ENCODE peak calls at places on chromosomes 3 and 15, in five cellular contexts. P is K562, L is upper lobe of left lung, C is A549, N is HepG2. O is an unnamed sample.

GRCh38 chr15:93298901-93299300 is 209.9 kb upstream of the RGMA start:
- ATAC-seq in P (no peak), L (peak; percentile 37), C (no peak), N (no peak), O (no peak)

GRCh38 chr15:62737551-62737950 is 305.0 kb upstream of the TPM1 start:
- ATAC-seq in P (no peak), L (no peak), C (no peak), N (no peak), O (no peak)

GRCh38 chr15:54840999-54841398 is 355.7 kb downstream of the RSL24D1 start:
- ATAC-seq in P (no peak), L (no peak), C (no peak), N (peak; percentile 61), O (no peak)

GRCh38 chr3:12966847-12967750 is 106.1 kb downstream of the IQSEC1 start:
- ATAC-seq in P (peak; percentile 87), L (no peak), C (peak; percentile 56), N (peak; percentile 59), O (peak; percentile 52)

GRCh38 chr3:150385296-150386242 is 22.5 kb upstream of the TSC22D2 start:
- ATAC-seq in P (peak; percentile 24), L (no peak), C (peak; percentile 41), N (peak; percentile 49), O (no peak)

GRCh38 chr3:37145607-37146006 is 28.8 kb downstream of the LRRFIP2 start:
- ATAC-seq in P (no peak), L (no peak), C (no peak), N (no peak), O (peak; percentile 67)

GRCh38 chr3:133676336-133677118 is 14.8 kb upstream of the TOPBP1 start:
- ATAC-seq in P (peak; percentile 43), L (no peak), C (peak; percentile 57), N (peak; percentile 82), O (no peak)

GRCh38 chr3:138360272-138361192 is 12.2 kb downstream of the MRAS start:
- ATAC-seq in P (no peak), L (no peak), C (no peak), N (no peak), O (no peak)

GRCh38 chr15:101316529-101316928 is 21.5 kb upstream of the SNRPA1 start:
- ATAC-seq in P (no peak), L (no peak), C (no peak), N (no peak), O (no peak)

GRCh38 chr15:89130194-89130593 is 41.9 kb downstream of the ABHD2 start:
- ATAC-seq in P (no peak), L (no peak), C (no peak), N (no peak), O (no peak)

GRCh38 chr3:119352863-119353527 is 58.8 kb downstream of the ARHGAP31 start:
- ATAC-seq in P (peak; percentile 89), L (peak; percentile 83), C (peak; percentile 79), N (peak; percentile 80), O (peak; percentile 77)

GRCh38 chr15:75346796-75347221 is at the start of gene NEIL1:
- ATAC-seq in P (no peak), L (peak; percentile 12), C (no peak), N (peak; percentile 11), O (no peak)

GRCh38 chr3:52920872-52921271 is 23.5 kb upstream of the STIMATE start:
- ATAC-seq in P (no peak), L (no peak), C (no peak), N (no peak), O (no peak)

GRCh38 chr3:45554001-45554691 is 40.4 kb upstream of the LIMD1 start:
- ATAC-seq in P (peak; percentile 7), L (peak; percentile 52), C (no peak), N (no peak), O (peak; percentile 16)

GRCh38 chr15:35304389-35304788 is 219.3 kb upstream of the NANOGP8 start:
- ATAC-seq in P (no peak), L (no peak), C (no peak), N (no peak), O (no peak)

GRCh38 chr3:153350420-153350819 is 188.4 kb downstream of the RAP2B start:
- ATAC-seq in P (no peak), L (no peak), C (no peak), N (peak; percentile 48), O (no peak)

GRCh38 chr3:150082898-150083652 is 112.4 kb upstream of the PFN2 start:
- ATAC-seq in P (no peak), L (no peak), C (no peak), N (no peak), O (no peak)

GRCh38 chr3:139737682-139738361 is 60.0 kb upstream of the NMNAT3 start:
- ATAC-seq in P (no peak), L (no peak), C (no peak), N (no peak), O (no peak)

GRCh38 chr3:58484049-58484721 is 7.7 kb upstream of the KCTD6 start:
- ATAC-seq in P (no peak), L (no peak), C (no peak), N (no peak), O (no peak)

GRCh38 chr3:177944228-177944661 is 592.0 kb upstream of the KCNMB2 start:
- ATAC-seq in P (no peak), L (no peak), C (no peak), N (no peak), O (no peak)

GRCh38 chr3:187051066-187051465 is 88.2 kb downstream of the RPL39L start:
- ATAC-seq in P (no peak), L (no peak), C (no peak), N (no peak), O (no peak)

GRCh38 chr15:59798605-59798917 is 109.4 kb upstream of the BNIP2 start:
- ATAC-seq in P (no peak), L (no peak), C (no peak), N (no peak), O (no peak)

GRCh38 chr3:188947983-188948657 is 223.7 kb upstream of the TPRG1 start:
- ATAC-seq in P (peak; percentile 37), L (peak; percentile 94), C (peak; percentile 82), N (no peak), O (peak; percentile 87)
- TF ChIP-seq EP300 in P (no peak), L (peak; percentile 100), C (no peak), N (no peak), O (peak; percentile 99)

GRCh38 chr3:8656240-8656639 is 11.6 kb upstream of the SSUH2 start:
- ATAC-seq in P (no peak), L (no peak), C (no peak), N (no peak), O (no peak)

GRCh38 chr3:8657804-8658311 is 13.3 kb upstream of the SSUH2 start:
- ATAC-seq in P (peak; percentile 57), L (peak; percentile 54), C (peak; percentile 16), N (no peak), O (no peak)

GRCh38 chr3:8652323-8652987 is 7.9 kb upstream of the SSUH2 start:
- ATAC-seq in P (no peak), L (no peak), C (no peak), N (no peak), O (no peak)

GRCh38 chr3:8653800-8654408 is 9.3 kb upstream of the SSUH2 start:
- ATAC-seq in P (no peak), L (no peak), C (no peak), N (peak; percentile 33), O (no peak)

DNA sequence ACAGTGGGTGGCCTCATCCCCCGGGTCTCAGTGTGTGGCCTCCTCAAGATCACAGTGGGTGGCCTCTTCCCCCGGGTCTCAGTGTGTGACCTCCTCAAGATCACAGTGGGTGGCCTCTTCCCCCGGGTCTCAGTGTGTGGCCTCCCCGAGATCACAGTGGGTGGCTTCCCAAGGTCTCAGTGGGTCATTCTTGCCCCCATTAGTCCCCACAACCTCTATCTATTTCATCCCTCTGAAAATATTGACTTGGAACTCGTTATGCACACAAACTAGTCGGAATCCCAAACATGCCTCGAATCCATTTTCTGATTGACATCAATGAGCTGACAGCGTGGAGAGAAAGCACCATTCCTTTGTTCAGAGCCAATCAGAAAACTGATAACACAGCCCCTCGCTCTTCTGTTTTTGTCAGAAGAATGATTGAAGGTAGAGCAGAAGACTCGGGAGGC is 10.8 kb upstream of the SSUH2 start:
- ATAC-seq in P (no peak), L (no peak), C (no peak), N (peak; percentile 61), O (no peak)
- TF ChIP-seq EP300 in P (no peak), L (no peak), C (no peak), N (peak; percentile 67), O (no peak)

GRCh38 chr3:46968783-46969428 is 7.6 kb downstream of the CCDC12 start:
- ATAC-seq in P (no peak), L (no peak), C (no peak), N (no peak), O (no peak)

GRCh38 chr3:46970391-46971091 is 6.0 kb downstream of the CCDC12 start:
- ATAC-seq in P (peak; percentile 68), L (peak; percentile 76), C (peak; percentile 81), N (peak; percentile 90), O (peak; percentile 85)

GRCh38 chr3:46971742-46972141 is 4.8 kb downstream of the CCDC12 start:
- ATAC-seq in P (peak; percentile 38), L (no peak), C (no peak), N (no peak), O (no peak)

GRCh38 chr3:46972396-46972795 is 4.1 kb downstream of the CCDC12 start:
- ATAC-seq in P (no peak), L (no peak), C (no peak), N (no peak), O (no peak)

GRCh38 chr3:46971151-46971550 is 5.4 kb downstream of the CCDC12 start:
- ATAC-seq in P (no peak), L (no peak), C (peak; percentile 16), N (peak; percentile 1), O (no peak)
- TF ChIP-seq EP300 in P (no peak), L (no peak), C (no peak), N (no peak), O (no peak)

GRCh38 chr3:104825116-104825515 is 541.6 kb upstream of the ALCAM start:
- ATAC-seq in P (no peak), L (no peak), C (no peak), N (no peak), O (no peak)
- TF ChIP-seq EP300 in P (no peak), L (no peak), C (no peak), N (no peak), O (no peak)

GRCh38 chr3:193885832-193886231 is 250.1 kb upstream of the HES1 start:
- ATAC-seq in P (peak; percentile 84), L (no peak), C (no peak), N (no peak), O (no peak)
- TF ChIP-seq EP300 in P (peak; percentile 30), L (no peak), C (no peak), N (no peak), O (no peak)

GRCh38 chr3:171023566-171023965 is 3.0 kb downstream of the SLC2A2 start:
- ATAC-seq in P (no peak), L (no peak), C (no peak), N (no peak), O (no peak)

GRCh38 chr3:171028025-171028778 is 1.7 kb upstream of the SLC2A2 start:
- ATAC-seq in P (peak; percentile 49), L (peak; percentile 19), C (no peak), N (peak; percentile 81), O (peak; percentile 59)

GRCh38 chr3:171026584-171027293 is at the start of gene SLC2A2:
- ATAC-seq in P (no peak), L (no peak), C (no peak), N (peak; percentile 79), O (no peak)

DNA sequence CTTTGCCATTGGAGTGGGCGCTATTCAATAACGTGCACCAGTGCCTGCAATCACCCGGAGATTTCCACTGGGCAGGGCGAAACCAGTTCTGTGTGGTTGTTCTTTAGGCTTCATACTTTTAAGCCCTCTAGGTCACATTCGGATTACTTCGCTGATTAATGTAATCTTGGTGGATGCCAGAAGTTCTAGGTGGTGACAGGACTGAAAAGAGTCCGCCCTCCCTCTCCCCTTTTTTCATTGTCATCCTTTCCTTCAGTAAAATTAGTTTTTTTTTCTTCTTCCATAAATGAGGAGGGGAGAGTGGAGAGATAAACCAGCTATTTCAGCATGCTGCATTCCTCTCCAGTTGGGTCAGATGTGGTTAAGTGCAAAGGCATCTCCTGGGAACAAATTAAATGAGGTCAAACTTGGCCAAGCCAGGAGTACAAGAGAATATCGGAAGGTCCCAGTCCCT is 2.3 kb upstream of the SLC2A2 start:
- ATAC-seq in P (no peak), L (no peak), C (no peak), N (no peak), O (peak; percentile 78)
- TF ChIP-seq EP300 in P (no peak), L (no peak), C (no peak), N (no peak), O (no peak)